ENCODE peak calls at places on chromosomes 6 and 20, in six cellular contexts. V, A, C, R, W and B are unnamed samples.

GRCh38 chr20:36969050-36969449 is 17.5 kb upstream of the SAMHD1 start:
- DNase-seq in W (no peak), A (no peak), V (no peak), R (no peak), C (no peak), B (no peak)

GRCh38 chr6:170434821-170435155 is 118.3 kb downstream of the PSMB1 start:
- DNase-seq in C (no peak), V (no peak), A (no peak), R (no peak), W (no peak), B (no peak)

GRCh38 chr20:54680872-54681297 is 205.5 kb downstream of the DOK5 start:
- DNase-seq in A (peak; percentile 30), C (no peak), V (peak; percentile 38), W (peak; percentile 11), R (peak; percentile 86), B (peak; percentile 24)

GRCh38 chr6:162099685-162100084 is 627.9 kb downstream of the PRKN start:
- DNase-seq in R (no peak), C (no peak), V (peak; percentile 1), A (no peak), W (no peak), B (no peak)

GRCh38 chr6:148289153-148289552 is 53.5 kb upstream of the SASH1 start:
- DNase-seq in W (no peak), R (no peak), V (no peak), A (no peak), C (no peak), B (no peak)

GRCh38 chr6:119445666-119446622 is 96.4 kb upstream of the MAN1A1 start:
- DNase-seq in V (peak; percentile 52), A (no peak), R (peak; percentile 17), C (no peak), W (no peak), B (no peak)

GRCh38 chr20:52192296-52193007 is 873 bp upstream of the ZFP64 start:
- DNase-seq in C (no peak), A (no peak), V (peak; percentile 19), R (peak; percentile 85), W (peak; percentile 60), B (no peak)

GRCh38 chr6:143581835-143582480 is 70.4 kb upstream of the FUCA2 start:
- DNase-seq in V (peak; percentile 28), C (no peak), W (no peak), A (no peak), R (no peak), B (no peak)

GRCh38 chr20:51995038-51995437 is 192.7 kb upstream of the SALL4 start:
- DNase-seq in W (no peak), R (no peak), A (no peak), V (no peak), C (no peak), B (no peak)